ENCODE peak calls at places on chromosomes 1 and 21, in four cellular contexts. B is AG10803, P is upper lobe of right lung, J is HEK293T. R is an unnamed sample.

GRCh38 chr1:83882906-83883305 is 116.0 kb downstream of the TTLL7 start:
- DNase-seq in J (peak; percentile 78), P (no peak), B (peak; percentile 66), R (no peak)

GRCh38 chr1:9861371-9861770 is 37.6 kb upstream of the CLSTN1 start:
- DNase-seq in P (no peak), J (no peak), B (no peak), R (no peak)

GRCh38 chr1:87045757-87046422 is 131.5 kb downstream of the HS2ST1 start:
- DNase-seq in P (no peak), J (no peak), B (no peak), R (no peak)

GRCh38 chr1:226519741-226520598 is 28.6 kb upstream of the STUM start:
- DNase-seq in J (peak; percentile 46), B (no peak), P (no peak), R (no peak)

GRCh38 chr21:45417256-45417950 is 12.4 kb downstream of the COL18A1 start:
- DNase-seq in P (no peak), B (no peak), J (no peak), R (peak; percentile 87)

GRCh38 chr1:201383647-201384405 is 6.3 kb upstream of the TNNT2 start:
- DNase-seq in B (peak; percentile 88), J (no peak), P (no peak), R (no peak)

GRCh38 chr1:53957231-53957818 is 11.2 kb downstream of the LRRC42 start:
- DNase-seq in J (no peak), P (no peak), B (peak; percentile 54), R (no peak)

GRCh38 chr1:27192039-27192529 is 37.2 kb upstream of the SLC9A1 start:
- DNase-seq in B (no peak), P (no peak), J (no peak), R (peak; percentile 12)

GRCh38 chr1:240091614-240092300 is at the start of gene FMN2:
- DNase-seq in J (peak; percentile 90), P (no peak), B (peak; percentile 70), R (no peak)

GRCh38 chr1:11364170-11364569 is 91.2 kb downstream of the UBIAD1 start:
- DNase-seq in P (no peak), J (no peak), B (no peak), R (no peak)

GRCh38 chr1:226674892-226675719 is 64.0 kb downstream of the ITPKB start:
- DNase-seq in P (no peak), B (no peak), J (no peak), R (no peak)

GRCh38 chr1:244735854-244736561 is 83.1 kb downstream of the DESI2 start:
- DNase-seq in J (no peak), P (no peak), B (no peak), R (no peak)

GRCh38 chr1:61053712-61054608 is 28.4 kb upstream of the NFIA start:
- DNase-seq in B (no peak), P (peak; percentile 75), J (no peak), R (no peak)

GRCh38 chr1:1000357-1001056 is 610 bp upstream of the HES4 start:
- DNase-seq in J (peak; percentile 88), B (peak; percentile 80), P (peak; percentile 90), R (peak; percentile 97)

GRCh38 chr1:64495878-64496277 is 25.9 kb downstream of the CACHD1 start:
- DNase-seq in B (no peak), P (no peak), J (no peak), R (no peak)

GRCh38 chr1:34975312-34975711 is 9.8 kb downstream of the TMEM35B start:
- DNase-seq in P (no peak), B (peak; percentile 29), J (no peak), R (no peak)

GRCh38 chr1:226355679-226356583 is 47.0 kb upstream of the LIN9 start:
- DNase-seq in J (no peak), P (no peak), B (no peak), R (no peak)

GRCh38 chr1:186519981-186520380 is 59.1 kb upstream of the PDC start:
- DNase-seq in B (no peak), P (no peak), J (no peak), R (no peak)

GRCh38 chr1:66788231-66788939 is 12.7 kb downstream of the INSL5 start:
- DNase-seq in P (no peak), J (no peak), B (no peak), R (no peak)

GRCh38 chr1:2821970-2822620 is 20.6 kb upstream of the TTC34 start:
- DNase-seq in J (peak; percentile 75), B (no peak), P (no peak), R (peak; percentile 79)

GRCh38 chr1:41363632-41364320 is 2.5 kb downstream of the FOXO6 start:
- DNase-seq in B (no peak), J (no peak), P (no peak), R (no peak)